ENCODE peak calls at places on chromosome 6, in four cellular contexts. Q is stomach; U is stimulated activated CD8-positive, alpha-beta memory T cell treated with anti-CD3 and anti-CD28 coated beads, Interleukin-4, amount 100 ng/mL, for 24 hours; Z is NCI-H2081. Y is an unnamed sample.

GRCh38 chr6:107202876-107203468 is 87.7 kb upstream of the BEND3 start:
- DNase-seq in Q (no peak), U (no peak), Z (no peak), Y (peak)

GRCh38 chr6:20212392-20213111 is at the start of gene MBOAT1:
- DNase-seq in Q (peak), U (peak), Z (peak), Y (peak)

GRCh38 chr6:158033077-158033750 is 51.6 kb downstream of the SYNJ2 start:
- DNase-seq in Q (no peak), U (no peak), Z (no peak), Y (no peak)

GRCh38 chr6:106419900-106420299 is 59.4 kb downstream of the CRYBG1 start:
- DNase-seq in Q (no peak), U (no peak), Z (no peak), Y (no peak)

GRCh38 chr6:105402090-105402980 is 547 bp downstream of the PREP start:
- DNase-seq in Q (peak), U (no peak), Z (no peak), Y (peak)

GRCh38 chr6:127865108-127865507 is 35.8 kb downstream of the THEMIS start:
- DNase-seq in Q (no peak), U (no peak), Z (no peak), Y (peak)

GRCh38 chr6:167141667-167142432 is 15.9 kb downstream of the GPR31 start:
- DNase-seq in Q (peak), U (peak), Z (peak), Y (peak)

GRCh38 chr6:169520104-169520503 is 181.7 kb downstream of the WDR27 start:
- DNase-seq in Q (no peak), U (no peak), Z (no peak), Y (peak)

GRCh38 chr6:1477432-1478090 is 88.2 kb downstream of the FOXF2 start:
- DNase-seq in Q (no peak), U (no peak), Z (no peak), Y (no peak)

GRCh38 chr6:74606488-74607135 is 599.2 kb downstream of the COL12A1 start:
- DNase-seq in Q (no peak), U (no peak), Z (no peak), Y (no peak)

GRCh38 chr6:84119277-84119676 is 85.7 kb downstream of the MRAP2 start:
- DNase-seq in Q (no peak), U (no peak), Z (no peak), Y (peak)

GRCh38 chr6:113450061-113450465 is 407.1 kb upstream of the MARCKS start:
- DNase-seq in Q (no peak), U (no peak), Z (no peak), Y (no peak)

GRCh38 chr6:137258170-137258569 is 39.0 kb upstream of the IFNGR1 start:
- DNase-seq in Q (no peak), U (no peak), Z (no peak), Y (no peak)

GRCh38 chr6:133923938-133924593 is 29.0 kb upstream of the TBPL1 start:
- DNase-seq in Q (peak), U (peak), Z (peak), Y (peak)

GRCh38 chr6:27214126-27214601 is 33.3 kb upstream of the PRSS16 start:
- DNase-seq in Q (no peak), U (no peak), Z (no peak), Y (no peak)

GRCh38 chr6:27605401-27606342 is 132.8 kb upstream of the ZNF184 start:
- DNase-seq in Q (no peak), U (no peak), Z (no peak), Y (peak)

GRCh38 chr6:12162203-12162602 is 128.0 kb upstream of the EDN1 start:
- DNase-seq in Q (no peak), U (no peak), Z (no peak), Y (no peak)

GRCh38 chr6:44621846-44622245 is 234.3 kb downstream of the CDC5L start:
- DNase-seq in Q (no peak), U (no peak), Z (no peak), Y (no peak)

GRCh38 chr6:4607026-4607704 is 169.0 kb upstream of the CDYL start:
- DNase-seq in Q (no peak), U (no peak), Z (no peak), Y (peak)

GRCh38 chr6:41536884-41537347 is 9.3 kb upstream of the FOXP4 start:
- DNase-seq in Q (peak), U (no peak), Z (peak), Y (peak)

GRCh38 chr6:104862456-104862855 is 2.7 kb upstream of the HACE1 start:
- DNase-seq in Q (no peak), U (no peak), Z (no peak), Y (no peak)

GRCh38 chr6:64996301-64996700 is 710.7 kb downstream of the EYS start:
- DNase-seq in Q (no peak), U (no peak), Z (no peak), Y (no peak)

GRCh38 chr6:167554854-167555253 is 230.0 kb downstream of the TTLL2 start:
- DNase-seq in Q (no peak), U (no peak), Z (no peak), Y (no peak)

GRCh38 chr6:27867941-27868705 is 44.1 kb downstream of the OR2B2 start:
- DNase-seq in Q (no peak), U (no peak), Z (no peak), Y (peak)

Y was measured in DMS53.